ENCODE peak calls at places on chromosomes 12 and 14, in eight cellular contexts. Q is upper lobe of left lung, J is colonic mucosa, R is brain microvascular endothelial cell, G is left ventricle myocardium inferior, T is MM.1S, I is stomach, P is astrocyte. H is an unnamed sample.

GRCh38 chr14:32307881-32308582 is 21.1 kb upstream of the AKAP6 start:
- DNase-seq in Q (no peak), J (peak), R (no peak), G (no peak), T (no peak), I (peak), P (no peak), H (no peak)

GRCh38 chr12:116650062-116650461 is 87.8 kb downstream of the SPRING1 start:
- DNase-seq in Q (no peak), J (no peak), R (no peak), G (no peak), T (no peak), I (no peak), P (no peak), H (no peak)

GRCh38 chr12:127297327-127297726 is 969.6 kb upstream of the TMEM132C start:
- DNase-seq in Q (no peak), J (no peak), R (no peak), G (no peak), T (no peak), I (no peak), P (no peak), H (no peak)

GRCh38 chr12:108582509-108582908 is 15.4 kb downstream of the TMEM119 start:
- DNase-seq in Q (no peak), J (no peak), R (no peak), G (no peak), T (no peak), I (no peak), P (no peak), H (no peak)

GRCh38 chr12:46209914-46210834 is 58.7 kb downstream of the SLC38A1 start:
- DNase-seq in Q (no peak), J (peak), R (no peak), G (peak), T (no peak), I (peak), P (peak), H (peak)

GRCh38 chr12:9721394-9722092 is 11.4 kb downstream of the CLECL1 start:
- DNase-seq in Q (no peak), J (no peak), R (no peak), G (no peak), T (peak), I (no peak), P (no peak), H (no peak)

GRCh38 chr14:22319526-22320352 is 269.3 kb downstream of the DAD1 start:
- DNase-seq in Q (no peak), J (peak), R (peak), G (no peak), T (peak), I (peak), P (peak), H (no peak)

GRCh38 chr12:4121506-4122020 is 152.0 kb upstream of the CCND2 start:
- DNase-seq in Q (no peak), J (peak), R (no peak), G (no peak), T (no peak), I (no peak), P (no peak), H (no peak)

GRCh38 chr12:57011438-57012424 is 4.6 kb downstream of the TAC3 start:
- DNase-seq in Q (no peak), J (no peak), R (no peak), G (no peak), T (peak), I (no peak), P (no peak), H (no peak)

GRCh38 chr14:55803506-55804197 is 223.6 kb downstream of the KTN1 start:
- DNase-seq in Q (no peak), J (no peak), R (no peak), G (no peak), T (no peak), I (no peak), P (peak), H (no peak)

GRCh38 chr12:67431436-67432049 is 162.4 kb downstream of the CAND1 start:
- DNase-seq in Q (no peak), J (no peak), R (no peak), G (no peak), T (no peak), I (no peak), P (no peak), H (no peak)

GRCh38 chr12:52216807-52217206 is 16.2 kb upstream of the KRT7 start:
- DNase-seq in Q (no peak), J (no peak), R (no peak), G (no peak), T (no peak), I (peak), P (no peak), H (peak)

GRCh38 chr14:86654558-86655184 is 1124.7 kb downstream of the FLRT2 start:
- DNase-seq in Q (no peak), J (peak), R (peak), G (peak), T (peak), I (peak), P (no peak), H (peak)

GRCh38 chr12:59093090-59093489 is 172.8 kb upstream of the LRIG3 start:
- DNase-seq in Q (no peak), J (no peak), R (no peak), G (no peak), T (no peak), I (no peak), P (no peak), H (no peak)

GRCh38 chr14:103121846-103122577 is 1.2 kb upstream of the TNFAIP2 start:
- DNase-seq in Q (peak), J (peak), R (no peak), G (peak), T (no peak), I (peak), P (peak), H (peak)

GRCh38 chr12:8047842-8048241 is 15.3 kb downstream of the FOXJ2 start:
- DNase-seq in Q (peak), J (no peak), R (no peak), G (no peak), T (no peak), I (no peak), P (no peak), H (no peak)

GRCh38 chr12:3308063-3308462 is 182.9 kb upstream of the PRMT8 start:
- DNase-seq in Q (no peak), J (no peak), R (no peak), G (no peak), T (no peak), I (no peak), P (no peak), H (no peak)

GRCh38 chr12:98446060-98446459 is 69.3 kb upstream of the TMPO start:
- DNase-seq in Q (no peak), J (no peak), R (no peak), G (no peak), T (no peak), I (no peak), P (no peak), H (no peak)

GRCh38 chr14:74907744-74908143 is 15.3 kb downstream of the RPS6KL1 start:
- DNase-seq in Q (no peak), J (no peak), R (no peak), G (no peak), T (no peak), I (no peak), P (no peak), H (peak)

GRCh38 chr14:28751467-28752058 is 15.0 kb upstream of the FOXG1 start:
- DNase-seq in Q (no peak), J (peak), R (peak), G (no peak), T (peak), I (peak), P (peak), H (no peak)

GRCh38 chr12:131041216-131041967 is 87.7 kb downstream of the ADGRD1 start:
- DNase-seq in Q (no peak), J (no peak), R (no peak), G (no peak), T (no peak), I (no peak), P (no peak), H (peak)

GRCh38 chr12:75959506-75959905 is 72.1 kb downstream of the PHLDA1 start:
- DNase-seq in Q (no peak), J (no peak), R (no peak), G (no peak), T (peak), I (no peak), P (peak), H (no peak)

GRCh38 chr12:109385339-109386078 is 37.8 kb downstream of the MYO1H start:
- DNase-seq in Q (no peak), J (no peak), R (peak), G (no peak), T (peak), I (no peak), P (peak), H (peak)

GRCh38 chr14:49755378-49755777 is 12.6 kb upstream of the KLHDC2 start:
- DNase-seq in Q (no peak), J (no peak), R (no peak), G (no peak), T (no peak), I (no peak), P (no peak), H (no peak)

GRCh38 chr12:4189721-4190120 is 83.8 kb upstream of the CCND2 start:
- DNase-seq in Q (no peak), J (no peak), R (no peak), G (no peak), T (no peak), I (no peak), P (no peak), H (no peak)

GRCh38 chr14:22332671-22333407 is 256.2 kb downstream of the DAD1 start:
- DNase-seq in Q (no peak), J (no peak), R (no peak), G (no peak), T (no peak), I (no peak), P (no peak), H (no peak)

GRCh38 chr12:319116-319515 is 56.5 kb upstream of the SLC6A13 start:
- DNase-seq in Q (no peak), J (no peak), R (no peak), G (no peak), T (no peak), I (no peak), P (peak), H (no peak)

GRCh38 chr12:52053570-52054209 is 2.4 kb downstream of the NR4A1 start:
- DNase-seq in Q (peak), J (no peak), R (no peak), G (no peak), T (no peak), I (peak), P (peak), H (peak)

GRCh38 chr12:71725011-71725410 is 29.7 kb upstream of the RAB21 start:
- DNase-seq in Q (no peak), J (no peak), R (no peak), G (no peak), T (no peak), I (no peak), P (no peak), H (no peak)

GRCh38 chr12:103672401-103673119 is 85.5 kb downstream of the STAB2 start:
- DNase-seq in Q (no peak), J (peak), R (no peak), G (no peak), T (no peak), I (no peak), P (peak), H (no peak)

GRCh38 chr14:91249841-91250616 is 5.5 kb upstream of the GPR68 start:
- DNase-seq in Q (peak), J (no peak), R (no peak), G (no peak), T (peak), I (no peak), P (peak), H (no peak)

GRCh38 chr14:65103150-65103760 is 938 bp upstream of the MAX start:
- DNase-seq in Q (no peak), J (peak), R (peak), G (no peak), T (peak), I (no peak), P (no peak), H (peak)

DNA sequence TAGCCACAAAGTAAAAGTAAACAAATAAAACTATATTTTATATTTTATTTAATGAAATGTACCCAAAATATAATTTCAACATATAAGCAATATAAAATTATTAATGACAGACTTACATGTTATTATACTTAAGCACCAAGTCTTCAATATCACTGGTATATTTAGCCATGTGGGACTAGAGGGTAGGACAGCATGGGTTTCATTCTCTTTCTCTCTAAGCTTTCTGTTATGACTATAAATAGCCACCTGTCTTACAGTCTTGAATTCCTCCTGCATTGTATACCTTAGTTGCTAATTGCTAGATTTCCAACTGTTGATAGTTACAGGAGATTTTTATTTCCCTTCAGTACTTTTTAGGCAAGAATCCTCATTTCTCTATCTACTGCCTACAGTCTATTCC is 63.1 kb upstream of the LIN7A start:
- DNase-seq in Q (no peak), J (no peak), R (no peak), G (no peak), T (peak), I (no peak), P (no peak), H (no peak)
- H3K4me3 ChIP-seq in Q (no peak), J (no peak), R (no peak), G (no peak), T (no peak), I (no peak), P (no peak), H (no peak)

DNA sequence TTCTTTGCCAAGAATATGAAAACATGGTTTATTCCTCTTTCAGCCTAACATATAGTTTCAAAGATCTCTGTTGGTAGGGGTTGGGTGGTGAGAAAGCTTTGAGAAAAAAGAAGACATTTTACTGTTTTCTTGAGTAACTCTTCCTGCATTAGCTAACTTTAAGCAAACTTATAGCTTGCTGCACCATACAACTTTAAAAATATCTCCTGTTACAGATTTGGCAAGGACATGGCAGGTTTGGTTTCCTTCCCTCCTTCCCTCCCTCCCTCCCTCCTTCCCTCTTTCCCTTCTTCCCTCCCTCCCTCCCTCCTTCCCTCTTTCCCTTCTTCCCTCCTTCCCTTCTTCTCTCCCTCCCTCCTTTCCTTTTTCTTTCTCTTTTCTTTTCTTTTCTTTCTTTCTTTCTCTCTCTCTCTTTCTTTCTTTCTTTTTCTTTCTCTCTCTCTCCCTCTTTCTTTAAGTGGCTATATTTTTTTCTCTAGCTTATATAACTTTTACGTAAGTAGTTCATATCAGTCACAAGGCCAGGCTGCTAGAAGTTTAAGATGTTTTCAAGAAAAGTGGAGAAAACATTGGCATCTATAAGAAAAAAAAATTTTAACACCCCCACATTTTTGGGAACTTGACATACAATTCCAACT is 26.0 kb upstream of the ANO6 start:
- DNase-seq in Q (no peak), J (no peak), R (no peak), G (no peak), T (no peak), I (no peak), P (no peak), H (no peak)
- H3K27ac ChIP-seq in Q (no peak), J (no peak), R (no peak), G (no peak), T (no peak), I (no peak), P (no peak), H (no peak)

GRCh38 chr14:54562334-54562733 is 4.6 kb upstream of the SAMD4A start:
- DNase-seq in Q (no peak), J (no peak), R (peak), G (no peak), T (no peak), I (no peak), P (peak), H (no peak)
- H3K4me3 ChIP-seq in Q (no peak), J (no peak), R (no peak), G (no peak), T (no peak), I (no peak), P (no peak), H (no peak)

GRCh38 chr12:68440068-68440581 is 108.0 kb upstream of the MDM1 start:
- DNase-seq in Q (no peak), J (no peak), R (peak), G (no peak), T (no peak), I (no peak), P (peak), H (no peak)
- H3K27ac ChIP-seq in Q (no peak), J (no peak), R (peak), G (no peak), T (no peak), I (no peak), P (peak), H (no peak)

GRCh38 chr14:80930836-80931389 is 10.6 kb downstream of the CEP128 start:
- DNase-seq in Q (no peak), J (no peak), R (peak), G (no peak), T (peak), I (no peak), P (peak), H (no peak)
- H3K4me3 ChIP-seq in Q (no peak), J (no peak), R (no peak), G (no peak), T (peak), I (no peak), P (peak), H (no peak)

DNA sequence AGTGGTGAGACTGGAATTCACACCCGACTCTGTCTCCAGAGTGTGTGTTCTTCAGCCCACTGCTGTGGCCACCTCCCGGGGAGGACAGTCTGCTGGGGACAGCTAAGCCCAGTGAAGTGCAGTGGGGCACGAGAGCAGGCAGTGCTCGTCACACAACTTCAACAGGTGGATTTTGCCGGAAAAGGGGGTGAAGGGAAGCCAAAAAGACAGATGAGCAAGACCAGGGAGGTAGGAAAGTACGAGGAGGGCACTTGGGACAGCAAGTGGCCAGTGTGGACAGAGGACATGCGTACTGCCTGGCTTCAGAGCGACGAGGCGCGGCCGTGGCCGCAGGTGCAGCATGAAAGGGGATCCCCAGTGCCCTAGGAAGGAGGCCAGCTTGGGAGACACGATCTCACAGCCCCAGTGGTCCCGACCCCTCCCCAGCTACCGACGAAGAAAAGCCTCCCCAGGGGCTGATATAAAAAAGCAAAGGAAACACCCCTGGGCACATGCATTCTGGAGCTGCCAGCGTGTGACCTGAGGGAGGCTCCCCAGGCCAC is 96.1 kb downstream of the FBXL14 start:
- DNase-seq in Q (no peak), J (no peak), R (no peak), G (no peak), T (no peak), I (no peak), P (no peak), H (no peak)
- H3K27ac ChIP-seq in Q (no peak), J (no peak), R (no peak), G (no peak), T (no peak), I (no peak), P (no peak), H (no peak)

H was measured in right cardiac atrium.